ENCODE peak calls at places on chromosomes 2 and 18, in eight cellular contexts. F is Panc1, L is K562, S is prostate gland, O is SK-N-SH, B is HepG2, Z is HCT116, J is stomach. N is an unnamed sample. For H3K9me3, the result is how much of the 10 kb centered on the place peaks cover.

GRCh38 chr2:217331577-217332139 is 471.8 kb upstream of the TNP1 start:
- DNase-seq in B (peak), S (peak), F (no peak), J (peak), L (no peak), O (no peak), Z (no peak), N (no peak)

GRCh38 chr2:1717129-1717528 is 27.2 kb downstream of the PXDN start:
- DNase-seq in S (peak), O (peak), F (no peak), L (no peak), B (no peak), Z (no peak), J (no peak), N (no peak)

GRCh38 chr2:73982140-73982617 is 2.5 kb upstream of the TET3 start:
- DNase-seq in B (no peak), Z (no peak), S (no peak), O (no peak), J (peak), L (no peak), F (no peak), N (no peak)

GRCh38 chr2:42954227-42954962 is 162.0 kb upstream of the HAAO start:
- DNase-seq in S (no peak), F (no peak), B (peak), L (no peak), Z (no peak), J (no peak), O (no peak), N (no peak)

GRCh38 chr2:25339791-25340339 is 1.9 kb downstream of the DNMT3A start:
- DNase-seq in J (peak), O (no peak), S (peak), L (no peak), F (no peak), Z (no peak), B (peak), N (no peak)

GRCh38 chr2:38076710-38077430 is 919 bp upstream of the CYP1B1 start:
- DNase-seq in Z (peak), B (no peak), S (peak), O (peak), L (peak), J (peak), F (no peak), N (no peak)

GRCh38 chr2:774436-774835 is 97.2 kb upstream of the TMEM18 start:
- DNase-seq in J (no peak), Z (no peak), L (no peak), F (no peak), O (no peak), S (no peak), B (no peak), N (no peak)

GRCh38 chr2:74199871-74200305 is 1.5 kb downstream of the MTHFD2 start:
- DNase-seq in S (no peak), J (no peak), L (no peak), Z (no peak), F (no peak), B (no peak), O (no peak), N (no peak)

GRCh38 chr18:41745166-41746049 is 209.6 kb upstream of the PIK3C3 start:
- DNase-seq in B (peak), L (no peak), F (peak), Z (no peak), S (peak), J (peak), O (peak), N (no peak)

GRCh38 chr18:67428805-67429204 is 87.7 kb downstream of the DSEL start:
- DNase-seq in L (no peak), Z (no peak), J (no peak), O (no peak), S (no peak), F (no peak), B (no peak), N (no peak)

GRCh38 chr2:237025090-237025865 is 60.4 kb upstream of the COPS8 start:
- DNase-seq in L (no peak), F (no peak), J (peak), O (no peak), B (peak), Z (peak), S (no peak), N (no peak)

GRCh38 chr2:67883316-67884080 is 179.3 kb downstream of the C1D start:
- DNase-seq in S (peak), J (no peak), Z (no peak), B (no peak), F (no peak), O (no peak), L (no peak), N (no peak)

GRCh38 chr2:115190459-115190858 is 748.0 kb downstream of the DPP10 start:
- DNase-seq in O (no peak), F (no peak), J (no peak), S (no peak), B (no peak), L (no peak), Z (no peak), N (no peak)

GRCh38 chr2:101360229-101360628 is 27.1 kb downstream of the CREG2 start:
- DNase-seq in J (no peak), S (no peak), B (no peak), L (no peak), O (no peak), F (no peak), Z (peak), N (no peak)

GRCh38 chr2:168116448-168116847 is 130.9 kb downstream of the STK39 start:
- DNase-seq in F (no peak), B (peak), O (no peak), Z (no peak), L (no peak), S (no peak), J (no peak), N (no peak)

GRCh38 chr2:201228271-201228911 is 31.9 kb upstream of the CASP8 start:
- DNase-seq in F (no peak), J (no peak), O (no peak), S (no peak), Z (no peak), L (no peak), B (no peak), N (no peak)

GRCh38 chr2:239360421-239361310 is 40.2 kb downstream of the HDAC4 start:
- DNase-seq in F (no peak), J (no peak), B (no peak), Z (no peak), L (peak), S (no peak), O (no peak), N (no peak)

GRCh38 chr2:177430425-177430824 is 37.9 kb downstream of the AGPS start:
- DNase-seq in S (no peak), Z (no peak), J (no peak), F (no peak), L (no peak), O (no peak), B (no peak), N (no peak)
- H3K9me3 ChIP-seq in S (under half), Z (under half), J (under half), F (under half), L (under half), O (under half), B (under half), N (under half)

DNA sequence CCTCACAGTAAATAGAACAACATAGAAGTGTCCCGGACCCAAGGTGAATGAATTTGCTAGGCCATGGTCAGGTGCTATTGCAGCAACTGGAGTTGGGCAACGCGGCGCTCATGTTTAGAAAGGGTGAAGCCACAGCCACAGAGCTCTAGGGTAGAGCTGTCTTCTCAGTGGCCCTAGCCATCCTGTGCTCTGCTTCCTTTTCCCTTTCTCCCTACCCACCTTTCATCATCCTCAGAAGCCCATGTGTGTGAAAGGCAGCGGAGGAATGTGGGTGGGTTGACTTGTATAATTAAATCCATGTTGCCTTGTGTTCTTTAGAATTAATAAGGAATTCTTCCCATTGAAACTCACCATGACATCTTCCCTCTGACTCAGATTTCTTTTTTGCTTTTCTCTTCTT is 336.7 kb downstream of the OSR1 start:
- DNase-seq in J (no peak), O (no peak), B (peak), F (no peak), S (no peak), Z (no peak), L (no peak), N (peak)
- TF ChIP-seq POLR2AphosphoS5 in J (no peak), O (peak), B (no peak), F (no peak), S (no peak), Z (no peak), L (no peak), N (no peak)

DNA sequence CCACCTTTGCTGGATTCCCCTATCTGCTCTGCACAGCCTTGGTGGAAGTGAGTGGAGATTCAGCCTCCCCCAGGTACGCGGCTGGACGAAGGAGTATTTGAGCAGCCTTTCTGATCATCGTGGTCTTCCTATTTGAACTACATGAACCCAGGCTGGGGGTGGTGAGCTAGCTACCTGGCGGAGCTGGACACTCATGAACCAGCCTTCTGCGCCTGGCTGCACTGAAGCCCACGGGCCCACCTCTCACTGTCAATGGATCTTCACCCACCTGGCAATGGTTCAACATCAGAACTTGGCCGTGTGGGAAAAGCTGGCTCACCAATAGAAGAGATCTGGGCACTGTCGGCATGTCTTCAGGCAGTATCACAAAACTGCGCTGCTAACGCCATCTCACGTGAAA is 35.4 kb downstream of the ANKMY1 start:
- DNase-seq in J (no peak), B (no peak), L (no peak), S (no peak), F (no peak), Z (no peak), O (no peak), N (no peak)
- H3K9me3 ChIP-seq in J (under half), B (under half), L (under half), S (under half), F (under half), Z (under half), O (under half), N (under half)

GRCh38 chr2:120847700-120848321 is 112.1 kb downstream of the GLI2 start:
- DNase-seq in L (no peak), J (no peak), B (no peak), F (no peak), S (peak), Z (no peak), O (peak), N (no peak)
- TF ChIP-seq POLR2AphosphoS5 in L (no peak), J (no peak), B (no peak), F (no peak), S (no peak), Z (no peak), O (no peak), N (no peak)

GRCh38 chr2:194385376-194385775 is 1271.7 kb upstream of the SLC39A10 start:
- DNase-seq in S (no peak), J (no peak), B (no peak), O (no peak), Z (no peak), L (no peak), F (no peak), N (no peak)
- H3K9me3 ChIP-seq in S (under half), J (under half), B (half or more), O (under half), Z (under half), L (under half), F (under half), N (under half)

GRCh38 chr2:85400951-85401805 is 9.0 kb downstream of the CAPG start:
- DNase-seq in O (peak), J (no peak), L (no peak), B (no peak), F (no peak), S (peak), Z (no peak), N (no peak)
- TF ChIP-seq POLR2AphosphoS5 in O (no peak), J (no peak), L (no peak), B (no peak), F (no peak), S (peak), Z (no peak), N (no peak)

DNA sequence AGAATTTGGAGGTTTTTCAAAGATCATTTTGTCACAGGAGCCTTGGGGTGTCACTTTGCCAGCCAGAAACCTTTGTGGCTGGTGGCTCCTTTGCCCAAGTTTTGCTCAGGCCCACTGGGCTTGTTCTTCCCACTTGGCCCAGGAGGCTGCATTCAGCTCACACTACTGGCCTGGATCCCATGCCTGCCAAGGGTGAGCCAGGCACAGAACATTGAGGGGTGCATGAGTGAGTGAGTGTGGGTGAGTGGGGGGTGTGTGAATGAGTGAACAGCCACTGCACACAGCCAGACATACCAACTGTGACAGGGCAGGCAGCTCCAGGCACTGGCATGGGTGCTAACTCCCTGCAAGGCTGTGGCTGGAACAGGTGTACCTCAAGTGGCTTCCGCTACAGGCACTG is 39.6 kb downstream of the FAM171B start:
- DNase-seq in F (no peak), O (no peak), L (no peak), B (no peak), J (no peak), Z (no peak), S (no peak), N (no peak)
- H3K9me3 ChIP-seq in F (under half), O (under half), L (under half), B (under half), J (under half), Z (under half), S (under half), N (under half)

DNA sequence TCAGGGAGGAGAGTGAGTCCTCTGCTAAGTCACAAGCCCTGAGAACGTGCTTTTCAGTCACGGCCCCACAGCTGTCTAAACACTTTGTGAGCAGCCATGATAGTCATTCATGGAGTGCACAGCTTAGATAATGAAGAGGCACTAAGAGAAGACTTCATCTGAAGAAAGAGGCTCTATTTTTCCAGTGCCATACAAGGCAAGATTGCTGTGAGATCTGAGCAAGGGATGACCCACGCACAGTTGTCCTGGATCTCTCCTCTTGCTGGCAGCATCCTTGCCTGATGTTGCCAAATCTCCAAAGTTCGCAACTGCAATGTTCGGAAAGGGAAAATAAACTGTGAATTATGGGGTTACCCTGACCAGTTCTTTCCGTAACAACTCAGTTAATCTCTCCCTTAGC is 418.7 kb downstream of the MEIS1 start:
- DNase-seq in J (no peak), B (no peak), Z (no peak), S (no peak), O (no peak), F (no peak), L (no peak), N (no peak)
- TF ChIP-seq POLR2AphosphoS5 in J (peak), B (no peak), Z (no peak), S (peak), O (no peak), F (no peak), L (no peak), N (no peak)

GRCh38 chr2:69617744-69618143 is 25.8 kb downstream of the AAK1 start:
- DNase-seq in O (no peak), S (no peak), F (no peak), L (no peak), Z (no peak), J (no peak), B (no peak), N (no peak)
- H3K9me3 ChIP-seq in O (under half), S (under half), F (under half), L (under half), Z (under half), J (under half), B (under half), N (under half)